ENCODE peak calls at places on chromosomes 12 and 14, in ten cellular contexts. X, F, I, V, U, A, N, M, O and L are unnamed samples.

GRCh38 chr12:52120951-52121847 is 41.7 kb downstream of the SMIM41 start:
- DNase-seq in X (no peak), F (no peak), I (no peak), V (no peak), U (no peak), A (no peak), N (no peak), M (no peak), O (no peak), L (no peak)

GRCh38 chr12:54017845-54018607 is 9.2 kb downstream of the HOXC8 start:
- DNase-seq in X (peak; percentile 93), F (peak; percentile 71), I (peak; percentile 28), V (peak; percentile 98), U (peak; percentile 78), A (peak; percentile 96), N (peak; percentile 66), M (peak; percentile 68), O (peak; percentile 56), L (peak; percentile 9)

GRCh38 chr12:123057505-123058265 is 77.2 kb downstream of the ARL6IP4 start:
- DNase-seq in X (no peak), F (no peak), I (no peak), V (peak; percentile 30), U (peak; percentile 68), A (no peak), N (no peak), M (no peak), O (no peak), L (no peak)

GRCh38 chr12:83958997-83959396 is 953.6 kb downstream of the SLC6A15 start:
- DNase-seq in X (peak; percentile 51), F (no peak), I (no peak), V (no peak), U (peak; percentile 46), A (no peak), N (no peak), M (no peak), O (no peak), L (no peak)

GRCh38 chr12:104219908-104220404 is 4.4 kb downstream of the TXNRD1 start:
- DNase-seq in X (peak; percentile 81), F (no peak), I (no peak), V (no peak), U (peak; percentile 98), A (no peak), N (no peak), M (peak; percentile 17), O (peak; percentile 61), L (no peak)

GRCh38 chr12:128019996-128020544 is 246.9 kb upstream of the TMEM132C start:
- DNase-seq in X (no peak), F (no peak), I (no peak), V (no peak), U (no peak), A (no peak), N (no peak), M (no peak), O (no peak), L (no peak)

GRCh38 chr12:5473076-5473475 is 41.2 kb downstream of the NTF3 start:
- DNase-seq in X (peak; percentile 50), F (no peak), I (no peak), V (no peak), U (no peak), A (no peak), N (no peak), M (no peak), O (no peak), L (no peak)

GRCh38 chr12:101670007-101670671 is 27.3 kb upstream of the CHPT1 start:
- DNase-seq in X (peak; percentile 33), F (no peak), I (no peak), V (no peak), U (peak; percentile 72), A (peak; percentile 75), N (peak; percentile 42), M (peak; percentile 37), O (no peak), L (no peak)

GRCh38 chr12:21642707-21643389 is 14.8 kb downstream of the LDHB start:
- DNase-seq in X (peak; percentile 26), F (no peak), I (no peak), V (no peak), U (no peak), A (no peak), N (no peak), M (no peak), O (no peak), L (no peak)

GRCh38 chr12:88237954-88238353 is 95.8 kb downstream of the TMTC3 start:
- DNase-seq in X (peak; percentile 83), F (no peak), I (no peak), V (no peak), U (peak; percentile 14), A (no peak), N (no peak), M (no peak), O (no peak), L (no peak)

GRCh38 chr12:44574586-44574985 is 301.5 kb downstream of the NELL2 start:
- DNase-seq in X (no peak), F (no peak), I (no peak), V (no peak), U (peak; percentile 41), A (no peak), N (no peak), M (no peak), O (no peak), L (no peak)

GRCh38 chr14:36317650-36318049 is 2.8 kb downstream of the MBIP start:
- DNase-seq in X (peak; percentile 13), F (no peak), I (no peak), V (no peak), U (peak; percentile 65), A (no peak), N (no peak), M (no peak), O (no peak), L (no peak)

GRCh38 chr12:32196250-32197198 is 89.9 kb downstream of the BICD1 start:
- DNase-seq in X (no peak), F (no peak), I (no peak), V (no peak), U (no peak), A (no peak), N (no peak), M (no peak), O (no peak), L (no peak)

GRCh38 chr12:630656-631632 is 32.3 kb downstream of the NINJ2 start:
- DNase-seq in X (no peak), F (peak; percentile 76), I (no peak), V (no peak), U (no peak), A (peak; percentile 83), N (no peak), M (peak; percentile 34), O (peak; percentile 57), L (no peak)

GRCh38 chr14:104132981-104133380 is 5.4 kb upstream of the KIF26A start:
- DNase-seq in X (no peak), F (peak; percentile 17), I (no peak), V (no peak), U (no peak), A (peak; percentile 87), N (peak; percentile 47), M (peak; percentile 2), O (no peak), L (no peak)

GRCh38 chr12:1553987-1554982 is 40.1 kb downstream of the FBXL14 start:
- DNase-seq in X (no peak), F (no peak), I (no peak), V (no peak), U (peak; percentile 53), A (no peak), N (no peak), M (no peak), O (peak; percentile 20), L (no peak)

GRCh38 chr14:88985654-88986053 is 161.2 kb downstream of the TTC8 start:
- DNase-seq in X (peak; percentile 41), F (no peak), I (no peak), V (no peak), U (no peak), A (no peak), N (no peak), M (no peak), O (no peak), L (no peak)

GRCh38 chr12:23887055-23887835 is 62.2 kb downstream of the SOX5 start:
- DNase-seq in X (no peak), F (no peak), I (no peak), V (no peak), U (peak; percentile 58), A (no peak), N (no peak), M (no peak), O (no peak), L (no peak)